ENCODE peak calls at places on chromosomes 7 and 10, in six cellular contexts. One of them, this sample, is unnamed.

GRCh38 chr10:64409349-64409748 is 888.1 kb downstream of the REEP3 start:
- DNase-seq in fibroblast of the aortic adventitia: no peak
- DNase-seq in ovary: no peak
- DNase-seq in adrenal gland: no peak
- DNase-seq in adipocyte: no peak
- DNase-seq in SJSA1: no peak
- DNase-seq in this sample: no peak

GRCh38 chr7:24720283-24720682 is 37.0 kb downstream of the GSDME start:
- DNase-seq in fibroblast of the aortic adventitia: no peak
- DNase-seq in ovary: no peak
- DNase-seq in adrenal gland: no peak
- DNase-seq in adipocyte: no peak
- DNase-seq in SJSA1: no peak
- DNase-seq in this sample: no peak

GRCh38 chr10:28668363-28669226 is 8.7 kb upstream of the BAMBI start:
- DNase-seq in fibroblast of the aortic adventitia: peak; percentile 31
- DNase-seq in ovary: peak; percentile 77
- DNase-seq in adrenal gland: peak; percentile 57
- DNase-seq in adipocyte: peak; percentile 84
- DNase-seq in SJSA1: peak; percentile 60
- DNase-seq in this sample: no peak

GRCh38 chr10:93947055-93947454 is 46.7 kb upstream of the PLCE1 start:
- DNase-seq in fibroblast of the aortic adventitia: peak; percentile 59
- DNase-seq in ovary: peak; percentile 25
- DNase-seq in adrenal gland: peak; percentile 18
- DNase-seq in adipocyte: peak; percentile 74
- DNase-seq in SJSA1: peak; percentile 21
- DNase-seq in this sample: peak; percentile 52

GRCh38 chr7:13115157-13115772 is 427.8 kb downstream of the ARL4A start:
- DNase-seq in fibroblast of the aortic adventitia: peak; percentile 42
- DNase-seq in ovary: no peak
- DNase-seq in adrenal gland: no peak
- DNase-seq in adipocyte: peak; percentile 61
- DNase-seq in SJSA1: no peak
- DNase-seq in this sample: no peak

GRCh38 chr10:95373660-95374059 is 82.9 kb upstream of the PDLIM1 start:
- DNase-seq in fibroblast of the aortic adventitia: no peak
- DNase-seq in ovary: no peak
- DNase-seq in adrenal gland: no peak
- DNase-seq in adipocyte: no peak
- DNase-seq in SJSA1: no peak
- DNase-seq in this sample: no peak

GRCh38 chr10:78899996-78900714 is 168.6 kb upstream of the ZMIZ1 start:
- DNase-seq in fibroblast of the aortic adventitia: peak; percentile 39
- DNase-seq in ovary: peak; percentile 54
- DNase-seq in adrenal gland: peak; percentile 28
- DNase-seq in adipocyte: peak; percentile 4
- DNase-seq in SJSA1: no peak
- DNase-seq in this sample: peak; percentile 10

GRCh38 chr10:131979821-131980270 is 1.9 kb downstream of the BNIP3 start:
- DNase-seq in fibroblast of the aortic adventitia: peak; percentile 21
- DNase-seq in ovary: peak; percentile 73
- DNase-seq in adrenal gland: peak; percentile 59
- DNase-seq in adipocyte: peak; percentile 77
- DNase-seq in SJSA1: peak; percentile 59
- DNase-seq in this sample: no peak

GRCh38 chr7:50962281-50962883 is 179.7 kb upstream of the GRB10 start:
- DNase-seq in fibroblast of the aortic adventitia: no peak
- DNase-seq in ovary: no peak
- DNase-seq in adrenal gland: no peak
- DNase-seq in adipocyte: no peak
- DNase-seq in SJSA1: no peak
- DNase-seq in this sample: no peak

GRCh38 chr7:106345421-106346166 is 60.8 kb upstream of the NAMPT start:
- DNase-seq in fibroblast of the aortic adventitia: peak; percentile 44
- DNase-seq in ovary: no peak
- DNase-seq in adrenal gland: no peak
- DNase-seq in adipocyte: peak; percentile 21
- DNase-seq in SJSA1: peak; percentile 28
- DNase-seq in this sample: peak; percentile 49

GRCh38 chr10:56881218-56881617 is 520.2 kb upstream of the ZWINT start:
- DNase-seq in fibroblast of the aortic adventitia: no peak
- DNase-seq in ovary: no peak
- DNase-seq in adrenal gland: no peak
- DNase-seq in adipocyte: no peak
- DNase-seq in SJSA1: no peak
- DNase-seq in this sample: no peak

GRCh38 chr10:6407034-6407721 is 172.9 kb downstream of the PRKCQ start:
- DNase-seq in fibroblast of the aortic adventitia: no peak
- DNase-seq in ovary: no peak
- DNase-seq in adrenal gland: no peak
- DNase-seq in adipocyte: no peak
- DNase-seq in SJSA1: no peak
- DNase-seq in this sample: no peak

GRCh38 chr10:74145133-74145532 is 5.5 kb downstream of the AP3M1 start:
- DNase-seq in fibroblast of the aortic adventitia: peak; percentile 92
- DNase-seq in ovary: no peak
- DNase-seq in adrenal gland: no peak
- DNase-seq in adipocyte: peak; percentile 93
- DNase-seq in SJSA1: peak; percentile 72
- DNase-seq in this sample: peak; percentile 53

GRCh38 chr7:112193915-112194502 is 12.2 kb downstream of the DOCK4 start:
- DNase-seq in fibroblast of the aortic adventitia: no peak
- DNase-seq in ovary: no peak
- DNase-seq in adrenal gland: no peak
- DNase-seq in adipocyte: no peak
- DNase-seq in SJSA1: no peak
- DNase-seq in this sample: no peak

GRCh38 chr10:126147866-126148578 is 240.3 kb downstream of the ADAM12 start:
- DNase-seq in fibroblast of the aortic adventitia: peak; percentile 79
- DNase-seq in ovary: no peak
- DNase-seq in adrenal gland: no peak
- DNase-seq in adipocyte: peak; percentile 67
- DNase-seq in SJSA1: peak; percentile 73
- DNase-seq in this sample: peak; percentile 57

GRCh38 chr7:2673934-2674333 is 14.1 kb upstream of the AMZ1 start:
- DNase-seq in fibroblast of the aortic adventitia: no peak
- DNase-seq in ovary: no peak
- DNase-seq in adrenal gland: no peak
- DNase-seq in adipocyte: no peak
- DNase-seq in SJSA1: no peak
- DNase-seq in this sample: no peak

GRCh38 chr7:2668401-2668800 is 19.6 kb upstream of the AMZ1 start:
- DNase-seq in fibroblast of the aortic adventitia: peak; percentile 64
- DNase-seq in ovary: no peak
- DNase-seq in adrenal gland: no peak
- DNase-seq in adipocyte: no peak
- DNase-seq in SJSA1: no peak
- DNase-seq in this sample: no peak

GRCh38 chr7:2670171-2670570 is 17.8 kb upstream of the AMZ1 start:
- DNase-seq in fibroblast of the aortic adventitia: no peak
- DNase-seq in ovary: no peak
- DNase-seq in adrenal gland: no peak
- DNase-seq in adipocyte: no peak
- DNase-seq in SJSA1: no peak
- DNase-seq in this sample: no peak

GRCh38 chr7:2667843-2668242 is 20.2 kb upstream of the AMZ1 start:
- DNase-seq in fibroblast of the aortic adventitia: no peak
- DNase-seq in ovary: no peak
- DNase-seq in adrenal gland: no peak
- DNase-seq in adipocyte: no peak
- DNase-seq in SJSA1: no peak
- DNase-seq in this sample: no peak

DNA sequence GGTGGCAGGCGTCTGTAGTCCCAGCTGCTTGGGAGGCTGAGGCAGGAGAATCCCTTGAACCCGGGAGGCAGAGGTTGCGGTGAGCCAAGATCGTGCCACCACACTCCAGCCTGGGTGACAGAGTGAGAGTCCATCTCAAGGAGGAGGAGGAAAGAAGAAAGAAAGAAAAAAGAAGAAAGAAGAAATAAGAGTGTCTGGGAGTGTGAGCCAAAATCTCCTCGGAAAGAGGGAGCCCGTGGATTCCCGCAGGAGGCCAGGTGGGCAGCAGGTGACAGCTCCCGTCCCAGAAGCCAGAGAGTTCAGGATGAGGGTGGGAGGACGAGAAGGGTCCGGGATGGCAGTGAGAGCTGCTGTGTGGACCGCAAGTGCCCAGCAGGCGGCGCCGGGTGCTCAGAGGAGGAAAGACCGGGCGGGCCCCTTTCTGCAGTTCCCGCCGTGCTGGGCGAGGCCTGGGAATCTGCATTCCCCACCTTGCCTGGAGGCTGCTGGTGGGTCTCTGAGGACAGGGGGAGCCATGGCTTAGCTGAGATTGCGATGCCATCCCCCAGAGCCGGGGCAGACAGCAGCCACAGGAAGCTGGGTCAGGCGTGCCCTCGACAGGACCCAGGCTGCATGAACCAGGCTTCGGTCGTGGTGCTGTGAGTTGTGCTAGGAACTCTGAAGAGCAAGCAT is 17.1 kb upstream of the AMZ1 start:
- DNase-seq in fibroblast of the aortic adventitia: peak; percentile 56
- DNase-seq in ovary: peak; percentile 75
- DNase-seq in adrenal gland: peak; percentile 69
- DNase-seq in adipocyte: peak; percentile 81
- DNase-seq in SJSA1: peak; percentile 61
- DNase-seq in this sample: no peak
- H3K4me3 ChIP-seq in fibroblast of the aortic adventitia: no peak overlapping the region
- H3K4me3 ChIP-seq in ovary: no peak overlapping the region
- H3K4me3 ChIP-seq in adrenal gland: no peak overlapping the region
- H3K4me3 ChIP-seq in adipocyte: no peak overlapping the region
- H3K4me3 ChIP-seq in SJSA1: no peak overlapping the region
- H3K4me3 ChIP-seq in this sample: no peak overlapping the region

DNA sequence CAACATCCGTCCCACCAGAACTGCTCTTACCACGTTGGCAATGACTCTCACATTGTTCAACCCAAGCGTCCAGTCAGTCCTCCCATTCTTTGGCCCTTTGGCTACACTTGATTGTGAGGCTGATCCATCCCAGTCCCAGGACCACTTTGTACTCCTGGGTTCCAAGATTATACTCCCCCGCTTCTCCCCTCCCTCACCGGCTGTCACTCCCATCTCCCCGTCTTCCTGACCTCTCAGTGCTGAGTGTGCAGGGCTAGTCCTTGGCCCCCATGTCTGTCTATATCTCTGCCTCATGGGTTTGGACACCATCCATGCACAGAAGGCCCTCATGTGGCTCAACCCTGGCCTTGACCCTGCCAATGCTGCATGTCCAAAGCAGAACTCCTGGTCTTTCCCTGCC is 12.5 kb downstream of the ARHGAP22 start:
- DNase-seq in fibroblast of the aortic adventitia: no peak
- DNase-seq in ovary: no peak
- DNase-seq in adrenal gland: no peak
- DNase-seq in adipocyte: no peak
- DNase-seq in SJSA1: no peak
- DNase-seq in this sample: no peak
- H3K4me3 ChIP-seq in fibroblast of the aortic adventitia: no peak overlapping the region
- H3K4me3 ChIP-seq in ovary: no peak overlapping the region
- H3K4me3 ChIP-seq in adrenal gland: no peak overlapping the region
- H3K4me3 ChIP-seq in adipocyte: no peak overlapping the region
- H3K4me3 ChIP-seq in SJSA1: no peak overlapping the region
- H3K4me3 ChIP-seq in this sample: no peak overlapping the region

DNA sequence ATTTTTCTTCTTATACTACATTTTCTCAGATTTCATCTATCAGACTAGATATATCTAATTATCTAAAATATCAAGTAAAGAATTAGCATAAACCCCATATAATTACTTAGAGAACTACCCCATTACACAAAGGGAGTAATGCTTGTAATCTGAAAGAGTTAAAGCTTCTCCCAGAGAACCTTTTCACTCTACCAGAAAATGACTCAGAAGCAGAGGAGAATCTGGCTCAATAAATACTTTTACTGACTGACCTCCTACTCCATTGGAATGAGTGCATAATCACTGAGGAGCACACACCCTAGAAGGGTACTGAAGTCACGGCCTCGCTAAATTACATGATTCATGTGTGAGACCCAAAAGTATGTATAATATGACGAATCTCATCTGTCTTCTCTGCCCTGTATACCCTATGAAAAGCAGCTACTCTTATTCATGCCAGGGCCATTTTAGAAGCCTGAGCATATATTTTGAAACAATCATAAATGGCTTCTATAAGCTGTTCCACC is 32.8 kb downstream of the DNMBP start:
- DNase-seq in fibroblast of the aortic adventitia: peak; percentile 99
- DNase-seq in ovary: no peak
- DNase-seq in adrenal gland: peak; percentile 29
- DNase-seq in adipocyte: peak; percentile 97
- DNase-seq in SJSA1: peak; percentile 86
- DNase-seq in this sample: peak; percentile 97
- H3K4me3 ChIP-seq in fibroblast of the aortic adventitia: peak overlapping the region; percentile 20
- H3K4me3 ChIP-seq in ovary: no peak overlapping the region
- H3K4me3 ChIP-seq in adrenal gland: no peak overlapping the region
- H3K4me3 ChIP-seq in adipocyte: peak overlapping the region; percentile 76
- H3K4me3 ChIP-seq in SJSA1: no peak overlapping the region
- H3K4me3 ChIP-seq in this sample: no peak overlapping the region

GRCh38 chr7:16586081-16586874 is 59.3 kb downstream of the ANKMY2 start:
- DNase-seq in fibroblast of the aortic adventitia: no peak
- DNase-seq in ovary: no peak
- DNase-seq in adrenal gland: no peak
- DNase-seq in adipocyte: no peak
- DNase-seq in SJSA1: no peak
- DNase-seq in this sample: no peak

GRCh38 chr7:16585540-16585939 is 58.9 kb downstream of the LRRC72 start:
- DNase-seq in fibroblast of the aortic adventitia: no peak
- DNase-seq in ovary: no peak
- DNase-seq in adrenal gland: no peak
- DNase-seq in adipocyte: no peak
- DNase-seq in SJSA1: no peak
- DNase-seq in this sample: no peak

GRCh38 chr7:16589895-16590294 is 55.7 kb downstream of the ANKMY2 start:
- DNase-seq in fibroblast of the aortic adventitia: no peak
- DNase-seq in ovary: no peak
- DNase-seq in adrenal gland: no peak
- DNase-seq in adipocyte: no peak
- DNase-seq in SJSA1: no peak
- DNase-seq in this sample: no peak

GRCh38 chr7:16587129-16587528 is 58.4 kb downstream of the ANKMY2 start:
- DNase-seq in fibroblast of the aortic adventitia: no peak
- DNase-seq in ovary: no peak
- DNase-seq in adrenal gland: no peak
- DNase-seq in adipocyte: no peak
- DNase-seq in SJSA1: no peak
- DNase-seq in this sample: no peak

GRCh38 chr7:16587785-16588184 is 57.8 kb downstream of the ANKMY2 start:
- DNase-seq in fibroblast of the aortic adventitia: no peak
- DNase-seq in ovary: no peak
- DNase-seq in adrenal gland: no peak
- DNase-seq in adipocyte: no peak
- DNase-seq in SJSA1: no peak
- DNase-seq in this sample: no peak
- H3K4me3 ChIP-seq in fibroblast of the aortic adventitia: no peak overlapping the region
- H3K4me3 ChIP-seq in ovary: no peak overlapping the region
- H3K4me3 ChIP-seq in adrenal gland: no peak overlapping the region
- H3K4me3 ChIP-seq in adipocyte: no peak overlapping the region
- H3K4me3 ChIP-seq in SJSA1: no peak overlapping the region
- H3K4me3 ChIP-seq in this sample: no peak overlapping the region

This sample was measured in skeletal muscle cell.